ENCODE peak calls at places on chromosomes 3 and 15, in ten cellular contexts. D is transverse colon, Y is GM12878, R is ovary, G is thyroid gland, C is tibial nerve, N is A549, E is testis, I is esophagus squamous epithelium, P is body of pancreas. U is an unnamed sample.

GRCh38 chr3:61682671-61683408 is 121.5 kb downstream of the PTPRG start:
- DNase-seq in N (no peak), R (no peak), G (no peak), E (no peak), P (no peak), C (peak; percentile 20), D (no peak), I (no peak), Y (no peak), U (no peak)

GRCh38 chr3:36362216-36362615 is 18.1 kb upstream of the STAC start:
- DNase-seq in Y (no peak), G (no peak), R (no peak), P (no peak), C (no peak), N (no peak), E (no peak), D (no peak), I (no peak), U (no peak)

GRCh38 chr3:121670676-121671075 is 10.0 kb upstream of the HCLS1 start:
- DNase-seq in Y (no peak), D (no peak), E (no peak), C (no peak), N (no peak), P (no peak), R (no peak), I (no peak), G (no peak), U (no peak)

GRCh38 chr15:50765202-50765967 is at the start of gene SPPL2A:
- DNase-seq in I (peak; percentile 26), G (peak; percentile 81), P (peak; percentile 77), Y (no peak), C (peak; percentile 63), N (peak; percentile 93), E (peak; percentile 83), R (peak; percentile 82), D (peak; percentile 86), U (peak; percentile 81)

GRCh38 chr3:185976977-185977678 is 39.3 kb upstream of the TRA2B start:
- DNase-seq in Y (peak; percentile 42), E (peak; percentile 92), C (peak; percentile 79), N (peak; percentile 71), D (peak; percentile 81), P (peak; percentile 81), I (no peak), R (peak; percentile 46), G (peak; percentile 79), U (peak; percentile 37)

GRCh38 chr15:73029003-73029527 is 23.2 kb upstream of the NEO1 start:
- DNase-seq in I (no peak), G (no peak), N (no peak), D (no peak), R (no peak), P (no peak), E (no peak), Y (no peak), C (no peak), U (no peak)

GRCh38 chr3:85005947-85006346 is 47.2 kb downstream of the CADM2 start:
- DNase-seq in E (no peak), P (no peak), N (peak; percentile 2), R (no peak), D (no peak), Y (no peak), C (no peak), I (no peak), G (no peak), U (no peak)

GRCh38 chr3:140677764-140678163 is at the start of gene TRIM42:
- DNase-seq in P (no peak), D (no peak), G (no peak), E (no peak), N (no peak), I (no peak), C (no peak), Y (no peak), R (no peak), U (no peak)

GRCh38 chr15:74959643-74959939 is 3.0 kb upstream of the RPP25 start:
- DNase-seq in C (no peak), G (no peak), N (no peak), D (no peak), P (no peak), I (no peak), E (no peak), R (no peak), Y (no peak), U (no peak)

GRCh38 chr15:74958908-74959642 is 2.5 kb upstream of the RPP25 start:
- DNase-seq in R (no peak), I (no peak), N (no peak), G (peak; percentile 5), C (no peak), D (no peak), E (peak; percentile 19), Y (no peak), P (no peak), U (no peak)

GRCh38 chr15:74957301-74958035 is 896 bp upstream of the RPP25 start:
- DNase-seq in C (no peak), R (no peak), N (peak; percentile 72), G (no peak), Y (no peak), E (peak; percentile 18), D (peak; percentile 67), P (peak; percentile 21), I (no peak), U (peak; percentile 25)

GRCh38 chr15:74956648-74957300 is at the start of gene RPP25:
- DNase-seq in E (peak; percentile 85), P (peak; percentile 82), R (peak; percentile 81), Y (no peak), G (peak; percentile 78), D (peak; percentile 91), I (no peak), N (peak; percentile 94), C (peak; percentile 55), U (peak; percentile 63)

GRCh38 chr15:74958320-74958907 is 1.8 kb upstream of the RPP25 start:
- DNase-seq in E (peak; percentile 54), C (peak; percentile 32), P (peak; percentile 75), I (no peak), D (peak; percentile 87), N (peak; percentile 85), Y (no peak), R (peak; percentile 35), G (peak; percentile 77), U (no peak)
- TF ChIP-seq POLR2A in E (no peak), C (peak; percentile 19), P (peak; percentile 62), I (no peak), D (peak; percentile 92), N (peak; percentile 8), Y (no peak), R (no peak), G (no peak), U (no peak)

DNA sequence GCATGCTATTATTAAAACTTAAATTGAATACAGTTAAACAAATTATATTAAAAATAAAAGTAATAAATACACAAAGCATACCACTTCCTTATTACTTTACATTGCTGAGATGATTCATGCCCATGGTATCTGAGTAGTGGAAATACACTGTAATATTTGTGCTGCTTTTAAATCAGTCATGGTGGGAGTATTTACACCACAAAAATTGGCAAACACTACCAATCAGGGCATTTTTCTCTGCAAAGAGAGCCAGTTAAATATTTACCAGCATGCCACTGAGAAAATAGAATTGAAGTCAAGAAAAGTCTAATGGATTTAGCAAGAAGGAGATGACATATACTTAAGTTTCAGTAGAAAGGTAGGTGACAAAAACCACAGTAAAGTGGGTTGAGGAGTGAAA is 19.6 kb downstream of the PPARG start:
- DNase-seq in N (peak; percentile 92), R (no peak), E (no peak), D (no peak), P (no peak), Y (peak; percentile 3), G (no peak), C (no peak), I (no peak), U (no peak)
- H3K27ac ChIP-seq in N (peak overlapping the region; percentile 86), R (no peak overlapping the region), E (no peak overlapping the region), D (no peak overlapping the region), P (no peak overlapping the region), Y (no peak overlapping the region), G (no peak overlapping the region), C (no peak overlapping the region), I (no peak overlapping the region), U (no peak overlapping the region)

GRCh38 chr15:64893481-64894394 is 18.0 kb upstream of the ANKDD1A start:
- DNase-seq in G (peak; percentile 94), E (peak; percentile 95), P (peak; percentile 69), R (peak; percentile 91), I (peak; percentile 88), Y (peak; percentile 99), D (peak; percentile 92), N (peak; percentile 62), C (peak; percentile 88), U (peak; percentile 96)

GRCh38 chr15:64896371-64897069 is 15.2 kb upstream of the ANKDD1A start:
- DNase-seq in N (no peak), D (no peak), I (no peak), Y (no peak), E (no peak), R (no peak), P (no peak), C (no peak), G (no peak), U (no peak)

GRCh38 chr15:64894395-64895056 is 17.2 kb upstream of the ANKDD1A start:
- DNase-seq in D (peak; percentile 84), E (no peak), R (no peak), G (peak; percentile 39), Y (peak; percentile 76), C (no peak), P (no peak), I (peak; percentile 27), N (no peak), U (no peak)

GRCh38 chr15:64897345-64897985 is 14.2 kb upstream of the ANKDD1A start:
- DNase-seq in D (peak; percentile 57), C (no peak), E (peak; percentile 93), R (peak; percentile 49), N (no peak), P (no peak), I (no peak), Y (no peak), G (peak; percentile 56), U (peak; percentile 64)

DNA sequence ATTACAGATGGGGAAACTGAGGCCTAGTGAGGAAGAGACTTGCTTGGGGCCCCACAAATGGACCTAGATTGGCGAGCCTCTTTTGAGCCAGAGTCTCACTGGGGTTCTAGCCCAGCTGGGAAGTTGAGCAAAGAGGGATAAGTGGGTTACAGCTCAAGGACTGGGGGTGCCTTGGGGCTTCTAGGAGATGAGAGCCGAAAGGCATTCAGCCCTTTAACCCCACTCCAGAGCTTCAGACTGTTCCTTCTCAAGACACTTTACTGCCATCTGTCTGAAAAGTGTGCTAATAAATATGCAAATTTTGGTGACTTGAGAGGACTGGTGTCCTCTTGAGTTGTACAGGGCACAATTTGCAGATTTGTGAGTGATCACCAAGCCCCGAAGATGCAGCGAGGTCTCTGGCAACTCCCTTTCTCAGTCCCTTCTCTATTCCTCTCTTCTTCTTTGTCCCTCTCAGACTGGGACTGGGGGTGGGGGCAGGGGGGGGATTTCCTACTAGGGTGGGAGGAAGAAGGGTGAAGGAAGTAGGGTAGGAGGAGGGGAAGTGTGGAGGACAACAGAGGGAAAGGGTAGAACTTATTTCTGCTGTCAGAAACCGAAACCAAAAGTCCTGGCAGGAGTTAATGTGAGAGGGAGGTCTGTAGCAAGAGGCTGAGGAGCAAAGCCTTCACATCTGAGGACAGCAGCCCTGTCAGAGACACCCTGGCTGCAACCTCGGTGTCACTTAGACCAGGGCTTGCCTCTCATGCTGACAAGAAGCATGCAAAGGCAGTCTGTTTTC is 16.2 kb upstream of the ANKDD1A start:
- DNase-seq in R (no peak), Y (peak; percentile 77), C (no peak), I (no peak), E (no peak), D (peak; percentile 41), N (no peak), P (no peak), G (no peak), U (no peak)
- H3K4me1 ChIP-seq in R (peaks cover 20% of the 10 kb centered on the region), Y (peaks cover 42% of the 10 kb centered on the region), C (no peaks in the 10 kb centered on the region), I (peaks cover 36% of the 10 kb centered on the region), E (peaks cover 72% of the 10 kb centered on the region), D (peaks cover 8% of the 10 kb centered on the region), N (peaks cover 10% of the 10 kb centered on the region), P (peaks cover 4% of the 10 kb centered on the region), G (peaks cover 20% of the 10 kb centered on the region), U (peaks cover 13% of the 10 kb centered on the region)

GRCh38 chr15:59180946-59181345 is 25.7 kb upstream of the LDHAL6B start:
- DNase-seq in P (no peak), Y (no peak), E (no peak), I (no peak), G (no peak), N (no peak), C (no peak), D (no peak), R (no peak), U (no peak)
- TF ChIP-seq POLR2A in P (no peak), Y (no peak), E (no peak), I (no peak), G (no peak), N (no peak), C (no peak), D (no peak), R (no peak), U (no peak)

U was measured in uterus.